ENCODE peak calls at places on chromosomes 5 and 9, in four cellular contexts. F, I, J and T are unnamed samples.

GRCh38 chr9:37026085-37026935 is 7.8 kb downstream of the PAX5 start:
- DNase-seq in F (no peak), I (no peak), J (no peak), T (no peak)

GRCh38 chr5:176174345-176175025 is 63.7 kb upstream of the SIMC1 start:
- DNase-seq in F (no peak), I (no peak), J (no peak), T (no peak)

GRCh38 chr5:161676109-161676508 is 9.4 kb upstream of the GABRA6 start:
- DNase-seq in F (peak), I (no peak), J (no peak), T (no peak)

GRCh38 chr9:134175291-134175807 is 11.0 kb upstream of the RNU6ATAC start:
- DNase-seq in F (no peak), I (peak), J (no peak), T (no peak)

GRCh38 chr9:108851138-108851537 is 4.6 kb downstream of the ACTL7B start:
- DNase-seq in F (no peak), I (no peak), J (no peak), T (no peak)

GRCh38 chr5:57738306-57738705 is 255.7 kb upstream of the ACTBL2 start:
- DNase-seq in F (no peak), I (no peak), J (no peak), T (no peak)

GRCh38 chr9:136674786-136675349 is 12.2 kb downstream of the EGFL7 start:
- DNase-seq in F (no peak), I (peak), J (no peak), T (peak)

GRCh38 chr5:60492958-60493357 is 207.0 kb downstream of the DEPDC1B start:
- DNase-seq in F (no peak), I (no peak), J (no peak), T (no peak)

GRCh38 chr9:101907466-101907865 is 169.0 kb upstream of the GRIN3A start:
- DNase-seq in F (no peak), I (no peak), J (no peak), T (no peak)

GRCh38 chr9:96856363-96857286 is 2.3 kb upstream of the ZNF782 start:
- DNase-seq in F (peak), I (peak), J (peak), T (peak)

GRCh38 chr5:14264605-14265316 is 121.6 kb downstream of the TRIO start:
- DNase-seq in F (peak), I (peak), J (peak), T (peak)

GRCh38 chr9:79301549-79301948 is 270.2 kb upstream of the TLE4 start:
- DNase-seq in F (no peak), I (no peak), J (no peak), T (no peak)